ENCODE peak calls at places on chromosomes 7 and 10, in six cellular contexts. I is HCT116, H is A549, S is heart left ventricle, P is transverse colon, E is body of pancreas. Z is an unnamed sample.
A peak's percentile ranks its signal among the peaks of the same experiment; 100 is the strongest.

GRCh38 chr10:63744060-63744941 is 223.1 kb downstream of the REEP3 start:
- DNase-seq in I (no peak), H (no peak), S (no peak), P (no peak), E (no peak), Z (no peak)

GRCh38 chr10:129102906-129103693 is 363.9 kb upstream of the MGMT start:
- DNase-seq in I (no peak), H (no peak), S (no peak), P (no peak), E (no peak), Z (no peak)

GRCh38 chr7:95904099-95904498 is 131.7 kb downstream of the DYNC1I1 start:
- DNase-seq in I (no peak), H (no peak), S (no peak), P (no peak), E (peak; percentile 6), Z (no peak)

GRCh38 chr7:158094046-158094445 is 493.6 kb downstream of the PTPRN2 start:
- DNase-seq in I (no peak), H (no peak), S (no peak), P (no peak), E (no peak), Z (peak; percentile 41)

GRCh38 chr7:19056305-19056704 is 61.1 kb downstream of the TWIST1 start:
- DNase-seq in I (no peak), H (no peak), S (no peak), P (no peak), E (no peak), Z (no peak)

GRCh38 chr10:67005981-67006380 is 80.1 kb downstream of the LRRTM3 start:
- DNase-seq in I (no peak), H (no peak), S (no peak), P (no peak), E (no peak), Z (no peak)

GRCh38 chr10:123013456-123014419 is 4.9 kb downstream of the ACADSB start:
- DNase-seq in I (no peak), H (no peak), S (no peak), P (no peak), E (no peak), Z (peak; percentile 74)

GRCh38 chr7:158272091-158272490 is 315.5 kb downstream of the PTPRN2 start:
- DNase-seq in I (no peak), H (no peak), S (no peak), P (no peak), E (no peak), Z (peak; percentile 54)

GRCh38 chr7:9680713-9681112 is 1247.3 kb downstream of the NXPH1 start:
- DNase-seq in I (no peak), H (no peak), S (no peak), P (no peak), E (no peak), Z (no peak)

GRCh38 chr7:48246073-48246472 is 74.8 kb downstream of the ABCA13 start:
- DNase-seq in I (no peak), H (no peak), S (no peak), P (no peak), E (no peak), Z (no peak)

GRCh38 chr7:133645870-133646492 is 393.1 kb downstream of the EXOC4 start:
- DNase-seq in I (no peak), H (no peak), S (no peak), P (no peak), E (no peak), Z (no peak)

GRCh38 chr10:57628592-57629284 is 639.0 kb downstream of the IPMK start:
- DNase-seq in I (no peak), H (peak; percentile 60), S (no peak), P (no peak), E (no peak), Z (no peak)

GRCh38 chr7:130611206-130611605 is 57.3 kb downstream of the COPG2 start:
- DNase-seq in I (no peak), H (no peak), S (no peak), P (no peak), E (no peak), Z (no peak)

GRCh38 chr7:1256621-1257020 is 23.9 kb downstream of the UNCX start:
- DNase-seq in I (no peak), H (no peak), S (peak; percentile 43), P (no peak), E (no peak), Z (peak; percentile 66)

GRCh38 chr7:133975130-133975529 is 152.0 kb upstream of the LRGUK start:
- DNase-seq in I (no peak), H (no peak), S (no peak), P (no peak), E (no peak), Z (no peak)

GRCh38 chr10:47023237-47024045 is 112.2 kb downstream of the PTPN20 start:
- DNase-seq in I (no peak), H (no peak), S (no peak), P (no peak), E (no peak), Z (peak; percentile 58)

GRCh38 chr7:114985316-114985715 is 63.4 kb downstream of the MDFIC start:
- DNase-seq in I (no peak), H (no peak), S (no peak), P (no peak), E (no peak), Z (no peak)

GRCh38 chr7:114977277-114977676 is 55.4 kb downstream of the MDFIC start:
- DNase-seq in I (no peak), H (no peak), S (no peak), P (no peak), E (no peak), Z (no peak)

GRCh38 chr7:114979803-114980507 is 58.1 kb downstream of the MDFIC start:
- DNase-seq in I (no peak), H (no peak), S (no peak), P (no peak), E (peak; percentile 7), Z (no peak)

GRCh38 chr7:114979388-114979787 is 57.5 kb downstream of the MDFIC start:
- DNase-seq in I (peak; percentile 10), H (no peak), S (no peak), P (no peak), E (peak; percentile 81), Z (no peak)

DNA sequence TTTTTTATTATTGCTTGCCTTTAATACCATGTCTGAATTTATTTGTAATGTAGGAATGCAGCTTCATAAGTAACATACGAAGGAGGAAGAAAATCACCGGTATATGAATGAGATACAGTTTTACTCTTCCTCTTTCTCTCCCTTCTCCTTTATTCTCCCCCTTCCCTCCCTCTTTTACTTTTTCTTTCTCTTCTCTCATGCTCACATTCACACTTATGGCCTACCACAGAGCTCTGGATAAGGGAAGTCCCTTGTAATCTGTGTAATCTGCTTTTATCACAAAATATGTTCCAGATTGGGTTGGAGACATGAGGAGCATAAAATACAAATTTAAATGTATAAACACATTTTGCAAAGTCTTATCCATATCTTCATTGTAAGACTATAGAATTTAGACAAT is 59.4 kb downstream of the MDFIC start:
- DNase-seq in I (no peak), H (no peak), S (no peak), P (no peak), E (no peak), Z (no peak)
- TF ChIP-seq POLR2A in I (no peak), H (no peak), S (no peak), P (no peak), E (no peak), Z (no peak)

GRCh38 chr10:37301271-37301670 is 175.9 kb downstream of the ANKRD30A start:
- DNase-seq in I (no peak), H (no peak), S (no peak), P (no peak), E (no peak), Z (no peak)

DNA sequence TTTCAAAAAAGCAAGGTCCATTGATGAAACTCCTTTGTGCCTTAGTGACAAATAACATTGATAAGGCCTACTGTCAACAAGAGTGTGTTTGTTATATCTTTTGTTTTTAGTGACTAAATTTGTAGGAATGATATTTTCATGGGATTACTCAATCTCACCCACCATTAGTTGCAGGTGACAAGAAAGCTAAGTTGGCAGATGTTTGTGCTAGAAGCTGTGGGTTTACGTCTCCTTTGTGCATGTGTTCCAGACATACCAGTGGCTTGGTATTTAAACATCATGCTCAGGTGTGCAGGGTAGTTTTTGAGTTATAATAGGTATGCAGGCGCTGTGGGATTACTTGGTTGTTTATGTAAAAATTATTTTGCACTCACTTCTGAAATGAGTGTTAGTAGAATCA is 178.6 kb downstream of the ANKRD30A start:
- DNase-seq in I (no peak), H (no peak), S (no peak), P (no peak), E (no peak), Z (no peak)
- H3K27ac ChIP-seq in I (no peak overlapping the region), H (no peak overlapping the region), S (no peak overlapping the region), P (no peak overlapping the region), E (no peak overlapping the region), Z (no peak overlapping the region)

DNA sequence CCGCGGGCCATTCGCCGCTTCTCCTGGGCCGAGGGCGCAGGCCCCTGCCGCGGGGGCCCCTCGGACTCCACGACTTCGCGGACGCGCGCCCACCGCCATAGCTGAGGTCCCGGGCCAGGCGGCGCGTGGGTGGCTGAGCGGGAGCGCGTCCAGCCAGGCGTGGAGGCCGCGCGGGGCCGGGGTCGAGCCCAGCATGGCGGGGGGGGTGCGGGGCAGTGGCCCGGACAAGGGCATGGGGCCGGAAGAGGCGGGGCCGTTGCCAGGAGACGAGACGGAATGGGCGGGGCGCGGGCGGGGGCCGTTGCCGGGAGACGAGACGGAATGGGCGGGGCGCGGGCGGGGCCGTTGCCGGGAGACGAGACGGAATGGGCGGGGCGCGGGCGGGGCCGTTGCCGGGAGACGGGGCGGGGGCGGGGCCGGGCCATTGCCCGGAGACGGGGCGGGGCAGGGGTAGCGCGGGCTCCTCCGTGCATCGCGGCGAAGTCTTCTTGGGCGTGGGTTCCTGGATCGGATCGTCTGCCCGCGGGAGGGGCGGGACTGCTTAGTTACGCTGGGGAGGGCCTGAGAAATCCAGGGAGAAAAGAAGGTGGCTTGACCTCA is 14.8 kb downstream of the ADAM8 start:
- DNase-seq in I (no peak), H (peak; percentile 75), S (peak; percentile 95), P (peak; percentile 91), E (peak; percentile 94), Z (peak; percentile 97)
- TF ChIP-seq POLR2A in I (no peak), H (peak; percentile 65), S (peak; percentile 67), P (no peak), E (peak; percentile 51), Z (no peak)

DNA sequence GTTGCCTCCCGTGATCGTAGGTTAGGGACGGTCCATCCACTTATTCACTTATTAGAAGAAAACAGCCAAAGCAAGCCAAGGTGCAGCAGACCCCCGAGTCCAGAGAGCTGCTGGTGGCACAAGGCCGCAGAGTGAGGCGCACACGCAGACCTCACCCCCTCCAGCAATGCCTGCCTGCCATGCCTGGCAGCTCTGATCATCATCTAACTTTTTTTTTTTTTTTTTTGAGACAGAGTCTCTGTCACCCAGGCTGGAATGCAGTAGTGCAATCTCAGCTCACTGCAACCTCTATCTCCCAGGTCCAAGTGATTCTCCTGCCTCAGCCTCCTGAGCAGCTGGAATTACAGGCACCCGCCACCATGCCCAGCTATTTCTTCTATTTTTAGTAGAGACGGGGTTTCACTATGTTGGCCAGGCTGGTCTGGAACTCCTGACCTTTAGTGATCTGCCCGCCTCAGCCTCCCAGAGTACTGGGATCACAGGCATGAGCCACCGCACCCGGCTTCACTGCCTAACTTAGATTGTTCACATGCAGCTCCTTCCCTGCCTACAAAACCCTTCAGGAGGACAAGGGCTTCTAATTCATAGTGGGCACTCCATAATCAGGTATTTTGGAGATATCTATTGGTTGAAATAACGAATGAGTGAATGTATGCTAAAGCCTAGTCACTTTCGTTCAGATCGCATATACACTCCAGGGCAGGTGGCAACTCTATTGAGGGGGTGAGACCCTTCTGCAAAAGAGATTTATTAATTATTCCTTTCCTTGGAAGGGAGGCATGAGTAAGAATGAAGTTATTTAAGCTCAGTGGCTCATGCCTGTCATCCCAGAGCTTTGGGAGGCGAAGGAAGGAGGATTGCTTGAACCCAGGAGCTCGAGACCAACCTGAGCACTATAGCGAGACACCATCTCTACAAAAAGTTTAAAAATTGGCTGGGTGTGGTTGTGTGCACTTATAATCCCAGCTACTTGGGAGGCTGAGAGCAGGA is 15.9 kb downstream of the TRIM56 start:
- DNase-seq in I (no peak), H (no peak), S (no peak), P (no peak), E (no peak), Z (no peak)
- H3K27ac ChIP-seq in I (peak overlapping the region; percentile 96), H (peak overlapping the region; percentile 94), S (peak overlapping the region; percentile 48), P (peak overlapping the region; percentile 51), E (peak overlapping the region; percentile 34), Z (no peak overlapping the region)